ENCODE peak calls at places on chromosomes 13 and 19, in five cellular contexts. K is K562, D is HepG2, Q is GM23338, U is HL-60. J is an unnamed sample.

GRCh38 chr19:2337329-2337707 is 8.8 kb downstream of the SPPL2B start:
- DNase-seq in K (no peak), D (peak; percentile 29), Q (peak; percentile 89), U (no peak), J (no peak)

GRCh38 chr19:13437919-13438618 is 68.2 kb downstream of the CACNA1A start:
- DNase-seq in K (no peak), D (no peak), Q (no peak), U (peak; percentile 1), J (no peak)

GRCh38 chr19:47418595-47419036 is 711 bp downstream of the MEIS3 start:
- DNase-seq in K (no peak), D (no peak), Q (peak; percentile 67), U (no peak), J (no peak)

GRCh38 chr19:29285878-29286277 is 72.9 kb upstream of the UQCRFS1 start:
- DNase-seq in K (peak; percentile 35), D (no peak), Q (peak; percentile 66), U (peak; percentile 65), J (no peak)

GRCh38 chr19:7515471-7516226 is at the start of gene ZNF358:
- DNase-seq in K (peak; percentile 88), D (peak; percentile 31), Q (peak; percentile 93), U (no peak), J (peak; percentile 90)

GRCh38 chr19:8180018-8180417 is 29.2 kb upstream of the CERS4 start:
- DNase-seq in K (no peak), D (no peak), Q (no peak), U (no peak), J (no peak)

GRCh38 chr13:24693862-24694471 is 13.8 kb downstream of the ATP12A start:
- DNase-seq in K (peak; percentile 74), D (peak; percentile 60), Q (peak; percentile 95), U (peak; percentile 78), J (no peak)

GRCh38 chr19:12769689-12770088 is 5.7 kb downstream of the HOOK2 start:
- DNase-seq in K (no peak), D (no peak), Q (peak; percentile 94), U (no peak), J (no peak)

GRCh38 chr19:10420444-10421239 is at the start of gene PDE4A:
- DNase-seq in K (peak; percentile 78), D (no peak), Q (peak; percentile 69), U (no peak), J (peak; percentile 89)

GRCh38 chr19:1811472-1811894 is 593 bp downstream of the ATP8B3 start:
- DNase-seq in K (peak; percentile 81), D (peak; percentile 59), Q (no peak), U (peak; percentile 45), J (peak; percentile 86)

GRCh38 chr13:40120781-40121180 is 465.3 kb downstream of the COG6 start:
- DNase-seq in K (no peak), D (no peak), Q (no peak), U (no peak), J (no peak)

GRCh38 chr19:47253467-47253881 is 2.9 kb upstream of the CCDC9 start:
- DNase-seq in K (no peak), D (peak; percentile 60), Q (no peak), U (no peak), J (no peak)

GRCh38 chr13:97753269-97753668 is 200.2 kb upstream of the IPO5 start:
- DNase-seq in K (no peak), D (no peak), Q (peak; percentile 8), U (no peak), J (no peak)

GRCh38 chr19:30557212-30557611 is 185.0 kb downstream of the ZNF536 start:
- DNase-seq in K (no peak), D (no peak), Q (no peak), U (no peak), J (peak; percentile 14)

GRCh38 chr13:51453308-51453958 is 597 bp upstream of the INTS6 start:
- DNase-seq in K (peak; percentile 74), D (peak; percentile 90), Q (peak; percentile 74), U (peak; percentile 86), J (peak; percentile 97)

GRCh38 chr19:50315773-50316448 is 13.3 kb downstream of the KCNC3 start:
- DNase-seq in K (peak; percentile 64), D (no peak), Q (peak; percentile 86), U (no peak), J (no peak)

GRCh38 chr19:43809762-43810696 is 7.8 kb upstream of the LYPD5 start:
- DNase-seq in K (peak; percentile 44), D (peak; percentile 29), Q (peak; percentile 81), U (peak; percentile 50), J (no peak)

GRCh38 chr13:19606152-19606551 is 27.3 kb upstream of the MPHOSPH8 start:
- DNase-seq in K (no peak), D (no peak), Q (no peak), U (no peak), J (no peak)

GRCh38 chr13:109869312-109870237 is 83.2 kb upstream of the IRS2 start:
- DNase-seq in K (peak; percentile 15), D (no peak), Q (peak; percentile 28), U (peak; percentile 48), J (peak; percentile 76)

GRCh38 chr13:51360489-51360888 is 21.0 kb downstream of the SERPINE3 start:
- DNase-seq in K (no peak), D (no peak), Q (no peak), U (no peak), J (no peak)

GRCh38 chr13:27954406-27954851 is 14.7 kb downstream of the CDX2 start:
- DNase-seq in K (no peak), D (no peak), Q (peak; percentile 75), U (no peak), J (peak; percentile 75)

GRCh38 chr13:74068471-74068870 is 65.7 kb downstream of the KLF12 start:
- DNase-seq in K (no peak), D (no peak), Q (no peak), U (no peak), J (no peak)

GRCh38 chr13:99981115-99982020 is at the start of gene ZIC2:
- DNase-seq in K (peak; percentile 81), D (no peak), Q (peak; percentile 86), U (no peak), J (peak; percentile 72)

GRCh38 chr13:64057372-64058020 is 2641.8 kb upstream of the PCDH20 start:
- DNase-seq in K (no peak), D (peak; percentile 33), Q (no peak), U (no peak), J (no peak)

GRCh38 chr13:20566424-20566916 is 487 bp upstream of the IFT88 start:
- DNase-seq in K (no peak), D (peak; percentile 76), Q (peak; percentile 77), U (no peak), J (peak; percentile 77)

GRCh38 chr19:31350033-31350692 is 927 bp upstream of the TSHZ3 start:
- DNase-seq in K (no peak), D (no peak), Q (no peak), U (no peak), J (peak; percentile 81)

GRCh38 chr13:98972627-98973026 is 5.2 kb downstream of the DOCK9 start:
- DNase-seq in K (no peak), D (no peak), Q (no peak), U (no peak), J (no peak)

GRCh38 chr19:49497047-49497789 is 984 bp downstream of the RPS11 start:
- DNase-seq in K (peak; percentile 70), D (no peak), Q (peak; percentile 78), U (peak; percentile 93), J (peak; percentile 94)

GRCh38 chr13:101210774-101211173 is 205.5 kb downstream of the NALCN start:
- DNase-seq in K (no peak), D (no peak), Q (no peak), U (no peak), J (no peak)

GRCh38 chr19:47225746-47226425 is 5.1 kb downstream of the BBC3 start:
- DNase-seq in K (peak; percentile 97), D (peak; percentile 72), Q (peak; percentile 94), U (peak; percentile 80), J (peak; percentile 96)

GRCh38 chr19:6057651-6058365 is 52.5 kb downstream of the RFX2 start:
- DNase-seq in K (no peak), D (no peak), Q (no peak), U (no peak), J (no peak)

GRCh38 chr19:55406091-55406868 is 1.3 kb downstream of the UBE2S start:
- DNase-seq in K (no peak), D (no peak), Q (no peak), U (no peak), J (no peak)
- H3K27ac ChIP-seq in K (peak overlapping the region; percentile 100), D (no peak overlapping the region), Q (peak overlapping the region; percentile 50), U (peak overlapping the region; percentile 98), J (no peak overlapping the region)

GRCh38 chr13:67223742-67224141 is 6.4 kb downstream of the PCDH9 start:
- DNase-seq in K (no peak), D (no peak), Q (no peak), U (no peak), J (no peak)

GRCh38 chr13:67226686-67227085 is 3.5 kb downstream of the PCDH9 start:
- DNase-seq in K (no peak), D (no peak), Q (no peak), U (no peak), J (no peak)

GRCh38 chr13:67223024-67223423 is 7.1 kb downstream of the PCDH9 start:
- DNase-seq in K (no peak), D (no peak), Q (no peak), U (no peak), J (no peak)

GRCh38 chr13:67225252-67226159 is 4.6 kb downstream of the PCDH9 start:
- DNase-seq in K (no peak), D (no peak), Q (no peak), U (no peak), J (peak; percentile 68)

GRCh38 chr13:67224148-67224846 is 5.8 kb downstream of the PCDH9 start:
- DNase-seq in K (peak; percentile 65), D (peak; percentile 56), Q (peak; percentile 83), U (peak; percentile 71), J (peak; percentile 85)
- TF ChIP-seq POLR2AphosphoS5 in K (peak; percentile 32), D (no peak), Q (no peak), U (peak; percentile 60), J (no peak)

DNA sequence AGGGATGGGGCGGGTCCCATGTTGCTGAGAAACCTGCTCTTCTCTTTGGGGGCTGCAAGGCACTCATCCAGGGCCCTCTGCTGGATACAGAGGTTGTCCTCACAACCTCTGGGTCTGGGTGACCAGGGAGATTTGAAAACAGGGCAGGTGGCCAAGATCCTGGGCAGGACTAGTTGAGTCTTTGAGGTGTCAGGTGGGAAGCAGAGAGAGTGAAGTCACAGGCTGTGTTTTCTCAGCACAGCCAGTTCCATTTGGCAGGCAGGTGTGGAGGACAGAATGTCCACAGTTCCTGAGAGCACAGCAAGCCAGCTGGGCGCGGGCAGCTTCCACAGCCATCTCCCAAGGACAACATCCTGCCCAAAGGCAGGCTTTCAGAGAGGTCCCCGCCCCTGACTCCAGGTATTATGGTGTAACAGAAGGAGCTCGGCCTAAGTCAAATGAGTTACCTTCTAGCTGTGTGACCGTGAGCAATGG is 118.8 kb downstream of the NUFIP1 start:
- DNase-seq in K (no peak), D (no peak), Q (no peak), U (no peak), J (no peak)
- H3K27ac ChIP-seq in K (no peak overlapping the region), D (no peak overlapping the region), Q (no peak overlapping the region), U (no peak overlapping the region), J (no peak overlapping the region)

DNA sequence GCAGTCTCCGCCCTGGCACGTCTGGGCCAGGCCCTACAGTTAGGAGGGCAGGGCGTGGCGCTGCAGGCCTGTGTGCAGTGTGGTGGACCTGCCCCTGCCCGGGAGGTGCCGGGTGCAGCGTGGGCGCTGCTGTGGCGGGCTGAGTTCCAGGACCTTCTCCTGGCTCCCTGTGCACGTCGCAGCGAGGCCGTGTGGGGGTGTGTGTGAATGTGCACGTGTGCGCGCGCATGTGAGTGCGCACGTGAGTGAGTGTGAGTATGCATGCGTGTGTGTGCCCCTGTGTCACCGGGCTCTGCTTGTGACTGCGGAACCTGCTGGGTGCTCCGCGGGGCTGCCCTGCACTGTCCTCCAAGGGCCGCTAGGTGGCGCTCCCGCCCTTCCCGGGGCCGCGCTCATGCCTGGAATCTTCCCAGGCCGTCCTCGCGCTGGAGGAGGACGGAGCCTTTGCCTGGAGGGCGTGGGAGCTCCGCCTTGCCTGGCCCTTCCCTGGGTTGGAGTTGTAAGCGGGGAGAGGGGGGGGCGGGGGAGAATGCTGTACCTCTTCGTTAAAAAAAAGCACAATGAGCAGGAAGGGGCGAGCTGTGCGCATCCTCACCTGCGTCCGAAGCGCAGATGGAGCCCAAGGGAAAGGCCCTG is 79.3 kb downstream of the KDM4B start:
- DNase-seq in K (peak; percentile 86), D (peak; percentile 27), Q (peak; percentile 86), U (peak; percentile 68), J (peak; percentile 90)
- TF ChIP-seq POLR2AphosphoS5 in K (no peak), D (no peak), Q (no peak), U (no peak), J (peak; percentile 81)

J was measured in spleen.